ENCODE peak calls at places on chromosomes 5 and 9, in six cellular contexts. W, G, T, B, H and A are unnamed samples.

GRCh38 chr5:74394543-74394923 is 246.0 kb downstream of the ENC1 start:
- DNase-seq in B (peak), G (no peak), W (no peak), T (no peak), H (no peak), A (no peak)

GRCh38 chr9:93315960-93316359 is 132.0 kb downstream of the WNK2 start:
- DNase-seq in W (no peak), H (no peak), T (no peak), B (no peak), G (no peak), A (no peak)

GRCh38 chr5:149069711-149070110 is 6.8 kb upstream of the SH3TC2 start:
- DNase-seq in H (no peak), W (no peak), B (no peak), G (no peak), T (peak), A (no peak)

GRCh38 chr5:149206524-149207141 is 65.0 kb upstream of the AFAP1L1 start:
- DNase-seq in B (no peak), H (no peak), W (no peak), T (no peak), G (no peak), A (no peak)

GRCh38 chr9:128424268-128424780 is 3.7 kb downstream of the CERCAM start:
- DNase-seq in T (no peak), H (no peak), B (no peak), G (no peak), W (no peak), A (no peak)

GRCh38 chr9:69485466-69485865 is 160.5 kb downstream of the ENTREP1 start:
- DNase-seq in G (no peak), H (no peak), W (no peak), T (no peak), B (no peak), A (no peak)

GRCh38 chr5:20229286-20230005 is 241.4 kb upstream of the CDH18 start:
- DNase-seq in B (no peak), W (no peak), H (no peak), G (no peak), T (no peak), A (no peak)

GRCh38 chr9:7961076-7961475 is 161.5 kb upstream of the DMAC1 start:
- DNase-seq in T (no peak), H (no peak), G (no peak), W (no peak), B (no peak), A (no peak)

GRCh38 chr5:136034976-136035375 is 6.2 kb downstream of the TGFBI start:
- DNase-seq in B (no peak), T (no peak), H (no peak), G (no peak), W (no peak), A (no peak)

GRCh38 chr5:136036991-136037705 is 8.4 kb downstream of the TGFBI start:
- DNase-seq in W (no peak), T (no peak), G (no peak), B (peak), H (no peak), A (no peak)

GRCh38 chr5:136034492-136034891 is 5.7 kb downstream of the TGFBI start:
- DNase-seq in T (no peak), B (peak), G (no peak), H (no peak), W (no peak), A (no peak)

GRCh38 chr5:136035837-136036236 is 7.0 kb downstream of the TGFBI start:
- DNase-seq in H (no peak), W (no peak), T (no peak), B (no peak), G (no peak), A (no peak)

GRCh38 chr5:136036293-136036911 is 7.6 kb downstream of the TGFBI start:
- DNase-seq in T (no peak), B (no peak), W (no peak), H (no peak), G (no peak), A (no peak)
- H3K4me3 ChIP-seq in T (no peak), B (no peak), W (no peak), H (no peak), G (no peak), A (no peak)

GRCh38 chr9:16726023-16726422 is 144.4 kb downstream of the BNC2 start:
- DNase-seq in T (no peak), B (no peak), W (peak), G (no peak), H (no peak), A (no peak)
- H3K4me3 ChIP-seq in T (no peak), B (no peak), W (peak), G (no peak), H (no peak), A (no peak)

DNA sequence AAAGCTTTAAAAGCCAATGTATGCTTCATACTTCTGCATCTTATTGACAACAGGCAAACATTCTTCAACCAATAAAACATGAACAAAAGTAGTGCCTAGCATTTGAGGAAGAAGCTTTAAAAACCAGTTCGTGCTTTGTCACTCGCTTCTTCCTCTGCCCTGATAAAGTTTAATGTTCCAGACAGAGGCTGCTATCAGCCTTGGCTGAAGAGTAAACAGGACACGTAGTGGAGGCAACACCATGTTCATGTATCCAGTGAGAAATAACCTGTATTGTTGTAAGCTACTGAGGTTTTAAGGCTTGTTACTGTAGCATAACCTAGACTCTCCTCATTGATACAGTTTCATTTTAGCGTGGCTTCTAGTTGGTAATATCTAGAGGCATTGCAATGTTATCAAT is 3.2 kb upstream of the FUBP3 start:
- DNase-seq in G (no peak), H (no peak), T (no peak), W (no peak), B (no peak), A (no peak)
- H3K4me3 ChIP-seq in G (no peak), H (no peak), T (no peak), W (no peak), B (no peak), A (no peak)

DNA sequence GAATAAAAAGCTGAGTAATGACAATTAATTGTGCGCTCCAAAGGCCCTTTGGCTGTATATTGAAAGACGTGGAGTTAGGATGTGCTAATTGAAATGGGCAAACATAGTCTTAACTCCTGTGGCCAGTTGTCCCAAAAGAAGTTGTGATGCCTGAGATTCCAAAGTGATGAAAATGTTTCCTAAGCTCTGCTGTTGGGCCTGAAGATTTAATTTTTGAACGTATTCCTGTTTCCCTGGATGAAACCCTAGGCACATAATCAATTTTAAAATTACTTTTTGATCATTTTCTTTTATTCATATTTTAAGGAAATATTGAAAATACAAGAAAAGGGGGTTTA is 87.9 kb downstream of the PRDM6 start:
- DNase-seq in H (no peak), W (no peak), B (no peak), G (no peak), T (no peak), A (no peak)
- H3K4me3 ChIP-seq in H (no peak), W (no peak), B (no peak), G (no peak), T (no peak), A (no peak)

GRCh38 chr5:170745481-170746061 is 38.0 kb upstream of the GABRP start:
- DNase-seq in G (no peak), T (no peak), W (no peak), B (no peak), H (peak), A (no peak)

GRCh38 chr5:170746081-170746951 is 37.2 kb upstream of the GABRP start:
- DNase-seq in G (no peak), T (no peak), H (no peak), W (no peak), B (no peak), A (no peak)

GRCh38 chr5:170741801-170742200 is 41.7 kb upstream of the GABRP start:
- DNase-seq in G (no peak), H (no peak), W (no peak), B (no peak), T (no peak), A (no peak)

GRCh38 chr5:170746952-170747340 is 36.6 kb upstream of the GABRP start:
- DNase-seq in B (no peak), W (no peak), T (no peak), G (no peak), H (no peak), A (no peak)

DNA sequence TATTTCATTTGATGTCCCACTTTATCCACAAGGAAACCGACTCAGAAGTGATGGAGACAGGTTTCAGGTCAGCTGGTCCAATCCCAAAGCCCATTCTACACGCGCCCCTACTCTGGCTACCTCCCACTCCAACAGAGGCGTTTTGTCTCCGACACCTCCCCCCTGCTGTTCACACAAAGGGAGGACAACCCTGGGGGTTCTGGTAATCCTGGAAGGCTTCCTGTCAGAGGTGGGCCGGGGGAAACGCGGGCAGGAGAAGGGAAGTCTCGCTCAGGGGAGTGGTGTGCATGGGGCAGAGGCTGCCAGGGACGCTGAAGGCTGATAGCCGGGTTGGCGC is 39.7 kb upstream of the GABRP start:
- DNase-seq in G (no peak), H (no peak), B (no peak), W (no peak), T (no peak), A (no peak)
- H3K4me3 ChIP-seq in G (no peak), H (no peak), B (no peak), W (no peak), T (no peak), A (peak)

GRCh38 chr9:130474131-130474530 is 29.4 kb downstream of the ASS1 start:
- DNase-seq in T (no peak), G (no peak), W (no peak), B (no peak), H (no peak), A (no peak)
- H3K4me3 ChIP-seq in T (no peak), G (no peak), W (no peak), B (no peak), H (no peak), A (no peak)

DNA sequence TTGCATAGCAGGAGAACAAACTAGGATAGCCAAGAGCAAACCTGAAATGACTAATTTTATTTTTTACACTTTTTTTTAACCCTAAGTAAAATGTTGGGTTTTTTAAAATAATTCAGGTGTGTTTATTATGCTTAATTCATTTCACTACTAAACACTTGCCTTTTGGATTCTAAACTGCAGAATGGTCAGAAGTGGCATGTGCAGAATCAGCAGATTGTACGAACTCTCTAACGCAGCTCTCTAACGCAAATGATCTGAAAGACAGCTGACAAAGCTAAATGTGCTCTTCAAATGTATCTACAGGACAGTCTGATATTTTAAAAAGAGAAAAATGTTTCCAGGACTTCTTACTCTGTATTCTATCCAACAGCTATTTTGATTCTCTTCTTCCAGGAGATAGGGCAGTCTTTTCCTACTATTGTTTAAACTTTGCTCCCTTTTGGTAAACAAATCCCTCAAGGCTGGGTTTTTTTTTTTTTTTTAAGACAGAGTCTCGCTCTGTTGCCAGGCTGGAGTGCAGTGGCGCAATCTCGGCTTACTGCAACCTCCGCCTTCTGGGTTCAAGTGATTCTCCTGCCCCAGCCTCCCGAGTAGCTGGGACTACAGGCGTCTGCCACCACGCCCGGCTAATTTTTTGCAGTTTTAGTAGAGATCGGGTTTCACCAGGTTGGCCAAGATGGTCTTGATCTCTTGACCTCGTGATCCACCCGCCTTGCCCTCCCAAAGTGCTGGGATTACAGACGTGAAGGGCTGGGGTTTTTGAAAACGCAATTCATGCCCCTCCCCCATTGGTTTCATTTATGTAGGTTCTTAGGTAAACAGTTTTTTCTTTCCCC is 1.3 kb downstream of the NMRK1 start:
- DNase-seq in H (no peak), B (no peak), G (no peak), W (no peak), T (peak), A (no peak)
- H3K4me3 ChIP-seq in H (peak), B (peak), G (peak), W (peak), T (peak), A (peak)

DNA sequence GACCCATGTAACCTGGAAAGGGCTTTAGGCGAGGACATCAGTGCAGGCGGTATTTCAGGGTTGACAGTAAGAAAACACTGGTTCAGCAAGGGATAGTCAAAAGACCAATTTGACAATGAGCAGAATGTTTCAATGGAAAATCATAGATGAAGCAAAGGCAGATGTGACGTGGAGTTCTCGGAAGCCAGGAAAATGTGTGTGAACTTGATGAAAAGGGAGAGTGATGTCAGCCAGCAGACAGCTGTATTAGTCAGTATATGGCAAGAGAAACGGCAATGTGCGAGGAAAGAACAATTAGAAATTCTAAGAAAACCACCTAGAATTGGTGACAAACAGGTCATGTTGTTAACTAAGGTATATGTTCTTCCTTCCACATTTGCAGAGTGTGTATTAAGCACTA is 503.9 kb upstream of the DAB2 start:
- DNase-seq in G (no peak), T (no peak), W (peak), H (no peak), B (no peak), A (no peak)
- H3K4me3 ChIP-seq in G (no peak), T (no peak), W (no peak), H (no peak), B (no peak), A (no peak)